ENCODE peak calls at places on chromosome 3, in seven cellular contexts. M, E, H, F, J, V and P are unnamed samples.

GRCh38 chr3:108642526-108642925 is 53.0 kb downstream of the DZIP3 start:
- DNase-seq in M (no peak), E (no peak), H (no peak), F (no peak), J (no peak), V (no peak), P (no peak)

GRCh38 chr3:46558184-46559029 is 7.7 kb downstream of the LRRC2 start:
- DNase-seq in M (peak; percentile 77), E (peak; percentile 72), H (no peak), F (peak; percentile 56), J (no peak), V (peak; percentile 88), P (no peak)

GRCh38 chr3:184426691-184427141 is 46.9 kb downstream of the CHRD start:
- DNase-seq in M (no peak), E (no peak), H (no peak), F (no peak), J (no peak), V (no peak), P (no peak)

GRCh38 chr3:45098315-45098714 is 47.9 kb downstream of the CDCP1 start:
- DNase-seq in M (no peak), E (no peak), H (no peak), F (no peak), J (no peak), V (no peak), P (no peak)

GRCh38 chr3:4491873-4492239 is 1.3 kb upstream of the ITPR1 start:
- DNase-seq in M (no peak), E (no peak), H (no peak), F (no peak), J (no peak), V (no peak), P (no peak)

GRCh38 chr3:186705882-186706780 is 11.0 kb upstream of the KNG1 start:
- DNase-seq in M (no peak), E (no peak), H (no peak), F (peak; percentile 23), J (no peak), V (no peak), P (no peak)

GRCh38 chr3:151052329-151052728 is 33.1 kb upstream of the MED12L start:
- DNase-seq in M (no peak), E (no peak), H (no peak), F (no peak), J (no peak), V (no peak), P (no peak)

GRCh38 chr3:52715714-52716305 is 9.9 kb downstream of the SPCS1 start:
- DNase-seq in M (no peak), E (no peak), H (no peak), F (no peak), J (no peak), V (no peak), P (no peak)

GRCh38 chr3:141184430-141184829 is 47.2 kb upstream of the PXYLP1 start:
- DNase-seq in M (no peak), E (no peak), H (no peak), F (no peak), J (no peak), V (no peak), P (no peak)

GRCh38 chr3:55091381-55092225 is 163.7 kb upstream of the LRTM1 start:
- DNase-seq in M (no peak), E (no peak), H (no peak), F (no peak), J (no peak), V (no peak), P (no peak)

GRCh38 chr3:102083971-102084370 is 234.7 kb downstream of the NFKBIZ start:
- DNase-seq in M (no peak), E (no peak), H (no peak), F (no peak), J (no peak), V (no peak), P (no peak)

GRCh38 chr3:3559786-3560185 is 239.4 kb upstream of the LRRN1 start:
- DNase-seq in M (no peak), E (no peak), H (no peak), F (no peak), J (no peak), V (no peak), P (no peak)

GRCh38 chr3:38724392-38724736 is 74.9 kb upstream of the SCN5A start:
- DNase-seq in M (no peak), E (no peak), H (no peak), F (no peak), J (no peak), V (no peak), P (no peak)

GRCh38 chr3:5630396-5630795 is 442.9 kb downstream of the EDEM1 start:
- DNase-seq in M (no peak), E (no peak), H (no peak), F (no peak), J (no peak), V (no peak), P (no peak)

GRCh38 chr3:183148056-183148455 is 14.5 kb downstream of the LAMP3 start:
- DNase-seq in M (no peak), E (no peak), H (no peak), F (no peak), J (no peak), V (no peak), P (no peak)

GRCh38 chr3:15616053-15616452 is 14.5 kb downstream of the BTD start:
- DNase-seq in M (no peak), E (no peak), H (no peak), F (no peak), J (no peak), V (no peak), P (no peak)

GRCh38 chr3:67937498-67938118 is 283.2 kb upstream of the SUCLG2 start:
- DNase-seq in M (no peak), E (no peak), H (no peak), F (no peak), J (no peak), V (no peak), P (no peak)

GRCh38 chr3:149245738-149246451 is 24.3 kb upstream of the CP start:
- DNase-seq in M (no peak), E (peak; percentile 67), H (no peak), F (no peak), J (no peak), V (no peak), P (no peak)

GRCh38 chr3:78496458-78496857 is 1271.3 kb downstream of the ROBO1 start:
- DNase-seq in M (no peak), E (no peak), H (no peak), F (no peak), J (peak; percentile 71), V (no peak), P (no peak)

GRCh38 chr3:72155391-72156064 is 370.6 kb upstream of the PROK2 start:
- DNase-seq in M (no peak), E (peak; percentile 67), H (peak; percentile 23), F (no peak), J (no peak), V (no peak), P (no peak)

GRCh38 chr3:47296562-47297302 is 14.0 kb downstream of the KLHL18 start:
- DNase-seq in M (no peak), E (no peak), H (no peak), F (no peak), J (no peak), V (no peak), P (no peak)

GRCh38 chr3:193780810-193781472 is 187.9 kb downstream of the OPA1 start:
- DNase-seq in M (peak; percentile 66), E (peak; percentile 80), H (peak; percentile 31), F (no peak), J (peak; percentile 83), V (peak; percentile 40), P (no peak)

GRCh38 chr3:112043621-112044201 is 9.2 kb downstream of the TMPRSS7 start:
- DNase-seq in M (peak; percentile 39), E (peak; percentile 81), H (no peak), F (peak; percentile 43), J (peak; percentile 86), V (peak; percentile 70), P (no peak)

GRCh38 chr3:177820683-177821316 is 623.5 kb upstream of the TBL1XR1 start:
- DNase-seq in M (no peak), E (peak; percentile 46), H (no peak), F (no peak), J (no peak), V (no peak), P (no peak)

GRCh38 chr3:112818289-112818688 is 28.4 kb downstream of the CD200R1L start:
- DNase-seq in M (no peak), E (no peak), H (no peak), F (no peak), J (no peak), V (no peak), P (no peak)

GRCh38 chr3:131361464-131362421 is 19.8 kb upstream of the NUDT16 start:
- DNase-seq in M (peak; percentile 83), E (peak; percentile 53), H (peak; percentile 30), F (no peak), J (peak; percentile 15), V (peak; percentile 94), P (peak; percentile 95)

GRCh38 chr3:5634411-5634810 is 446.9 kb downstream of the EDEM1 start:
- DNase-seq in M (no peak), E (no peak), H (no peak), F (no peak), J (no peak), V (no peak), P (no peak)

GRCh38 chr3:135762188-135762853 is 203.2 kb upstream of the PPP2R3A start:
- DNase-seq in M (no peak), E (no peak), H (no peak), F (no peak), J (no peak), V (no peak), P (peak; percentile 7)